ENCODE peak calls at places on chromosomes 11 and 22, in five cellular contexts. X is astrocyte of the spinal cord, U is right atrium auricular region, C is endothelial cell, T is IMR-90. K is an unnamed sample.

GRCh38 chr11:37552284-37552683 is 954.2 kb upstream of the RAG2 start:
- DNase-seq in X (no peak), U (no peak), C (no peak), T (no peak), K (no peak)

GRCh38 chr22:32818446-32819115 is 17.1 kb downstream of the TIMP3 start:
- DNase-seq in X (no peak), U (no peak), C (no peak), T (no peak), K (no peak)

GRCh38 chr22:17851754-17852153 is 77.5 kb upstream of the BID start:
- DNase-seq in X (no peak), U (peak), C (no peak), T (no peak), K (no peak)

GRCh38 chr22:37491559-37492427 is 5.6 kb upstream of the MFNG start:
- DNase-seq in X (no peak), U (no peak), C (no peak), T (no peak), K (no peak)

GRCh38 chr11:75453916-75454655 is 21.1 kb upstream of the KLHL35 start:
- DNase-seq in X (peak), U (no peak), C (no peak), T (peak), K (peak)

GRCh38 chr11:8768625-8769333 is 86.2 kb downstream of the RPL27A start:
- DNase-seq in X (peak), U (no peak), C (no peak), T (peak), K (peak)

GRCh38 chr11:13343931-13344717 is 66.5 kb downstream of the BMAL1 start:
- DNase-seq in X (peak), U (peak), C (peak), T (peak), K (peak)

GRCh38 chr11:75389925-75390324 is 9.4 kb upstream of the RPS3 start:
- DNase-seq in X (no peak), U (no peak), C (no peak), T (no peak), K (no peak)

GRCh38 chr11:119347242-119347641 is 737 bp upstream of the MFRP start:
- DNase-seq in X (no peak), U (no peak), C (no peak), T (no peak), K (no peak)

GRCh38 chr22:30566125-30566524 is 8.3 kb downstream of the GAL3ST1 start:
- DNase-seq in X (no peak), U (no peak), C (no peak), T (no peak), K (no peak)

GRCh38 chr22:29799217-29799680 is 32.1 kb downstream of the UQCR10 start:
- DNase-seq in X (peak), U (peak), C (no peak), T (peak), K (peak)

GRCh38 chr11:65777241-65777640 is 3.5 kb downstream of the AP5B1 start:
- DNase-seq in X (no peak), U (peak), C (no peak), T (no peak), K (no peak)

GRCh38 chr11:73402834-73403185 is 26.6 kb downstream of the RELT start:
- DNase-seq in X (peak), U (no peak), C (no peak), T (no peak), K (no peak)
- TF ChIP-seq CTCF in X (peak), U (no peak), C (no peak), T (peak), K (peak)

GRCh38 chr22:47014636-47014930 is 252.1 kb downstream of the TBC1D22A start:
- DNase-seq in X (no peak), U (no peak), C (no peak), T (no peak), K (no peak)

GRCh38 chr22:47014946-47015345 is 252.5 kb downstream of the TBC1D22A start:
- DNase-seq in X (no peak), U (no peak), C (no peak), T (no peak), K (no peak)

GRCh38 chr22:47011131-47011854 is 248.8 kb downstream of the TBC1D22A start:
- DNase-seq in X (no peak), U (no peak), C (no peak), T (no peak), K (no peak)

GRCh38 chr22:47013861-47014635 is 251.6 kb downstream of the TBC1D22A start:
- DNase-seq in X (no peak), U (no peak), C (no peak), T (no peak), K (no peak)

GRCh38 chr22:47012589-47013365 is 250.3 kb downstream of the TBC1D22A start:
- DNase-seq in X (peak), U (no peak), C (no peak), T (peak), K (peak)
- TF ChIP-seq CTCF in X (peak), U (no peak), C (peak), T (peak), K (peak)

GRCh38 chr22:21643533-21644357 is 1.6 kb downstream of the SDF2L1 start:
- DNase-seq in X (no peak), U (no peak), C (no peak), T (no peak), K (no peak)
- TF ChIP-seq CTCF in X (peak), U (no peak), C (no peak), T (no peak), K (no peak)

GRCh38 chr11:76977791-76978190 is 56.4 kb upstream of the B3GNT6 start:
- DNase-seq in X (no peak), U (no peak), C (no peak), T (no peak), K (no peak)

GRCh38 chr11:76978818-76979217 is 55.4 kb upstream of the B3GNT6 start:
- DNase-seq in X (no peak), U (no peak), C (no peak), T (no peak), K (no peak)

GRCh38 chr11:76978239-76978638 is 56.0 kb upstream of the B3GNT6 start:
- DNase-seq in X (no peak), U (no peak), C (no peak), T (no peak), K (no peak)

GRCh38 chr11:76984741-76985140 is 49.5 kb upstream of the B3GNT6 start:
- DNase-seq in X (no peak), U (no peak), C (no peak), T (no peak), K (no peak)

GRCh38 chr11:76980196-76980595 is 54.0 kb upstream of the B3GNT6 start:
- DNase-seq in X (no peak), U (no peak), C (no peak), T (no peak), K (no peak)
- TF ChIP-seq CTCF in X (no peak), U (no peak), C (no peak), T (no peak), K (no peak)

GRCh38 chr11:33869511-33870422 is 22.1 kb downstream of the LMO2 start:
- DNase-seq in X (peak), U (no peak), C (peak), T (peak), K (peak)
- TF ChIP-seq CTCF in X (no peak), U (no peak), C (no peak), T (no peak), K (no peak)

DNA sequence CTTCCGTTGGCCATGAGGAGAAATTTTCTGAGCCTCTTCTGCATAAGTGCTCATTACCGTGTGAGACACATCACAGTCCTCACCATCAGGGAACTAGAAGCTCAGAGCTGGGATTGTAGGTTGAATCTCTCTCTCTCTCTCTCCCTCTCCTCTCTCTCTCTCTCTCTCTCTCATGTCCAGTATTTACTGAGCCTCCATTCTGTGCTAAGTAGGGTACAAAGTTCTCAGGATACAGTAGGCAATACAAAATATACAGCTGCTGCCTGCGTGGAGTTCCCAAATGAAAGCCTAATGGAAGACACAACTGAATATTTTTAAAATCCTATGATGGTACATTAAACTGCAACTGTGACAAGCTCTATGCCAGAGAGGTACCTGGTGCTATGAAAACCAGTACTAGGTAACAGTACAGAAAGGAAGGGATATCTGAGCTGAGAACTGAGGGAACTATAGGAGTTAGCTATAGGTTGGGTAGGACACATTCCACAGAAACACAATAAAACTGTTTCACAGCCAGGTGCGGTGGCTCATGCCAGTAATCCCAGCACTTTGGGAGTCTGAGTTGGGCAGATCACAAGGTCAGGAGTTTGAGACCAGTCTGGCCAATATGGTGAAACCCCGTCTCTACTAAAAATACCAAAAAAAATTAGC is 9.6 kb upstream of the PRG2 start:
- DNase-seq in X (no peak), U (no peak), C (no peak), T (no peak), K (no peak)
- TF ChIP-seq CTCF in X (no peak), U (no peak), C (no peak), T (no peak), K (no peak)

DNA sequence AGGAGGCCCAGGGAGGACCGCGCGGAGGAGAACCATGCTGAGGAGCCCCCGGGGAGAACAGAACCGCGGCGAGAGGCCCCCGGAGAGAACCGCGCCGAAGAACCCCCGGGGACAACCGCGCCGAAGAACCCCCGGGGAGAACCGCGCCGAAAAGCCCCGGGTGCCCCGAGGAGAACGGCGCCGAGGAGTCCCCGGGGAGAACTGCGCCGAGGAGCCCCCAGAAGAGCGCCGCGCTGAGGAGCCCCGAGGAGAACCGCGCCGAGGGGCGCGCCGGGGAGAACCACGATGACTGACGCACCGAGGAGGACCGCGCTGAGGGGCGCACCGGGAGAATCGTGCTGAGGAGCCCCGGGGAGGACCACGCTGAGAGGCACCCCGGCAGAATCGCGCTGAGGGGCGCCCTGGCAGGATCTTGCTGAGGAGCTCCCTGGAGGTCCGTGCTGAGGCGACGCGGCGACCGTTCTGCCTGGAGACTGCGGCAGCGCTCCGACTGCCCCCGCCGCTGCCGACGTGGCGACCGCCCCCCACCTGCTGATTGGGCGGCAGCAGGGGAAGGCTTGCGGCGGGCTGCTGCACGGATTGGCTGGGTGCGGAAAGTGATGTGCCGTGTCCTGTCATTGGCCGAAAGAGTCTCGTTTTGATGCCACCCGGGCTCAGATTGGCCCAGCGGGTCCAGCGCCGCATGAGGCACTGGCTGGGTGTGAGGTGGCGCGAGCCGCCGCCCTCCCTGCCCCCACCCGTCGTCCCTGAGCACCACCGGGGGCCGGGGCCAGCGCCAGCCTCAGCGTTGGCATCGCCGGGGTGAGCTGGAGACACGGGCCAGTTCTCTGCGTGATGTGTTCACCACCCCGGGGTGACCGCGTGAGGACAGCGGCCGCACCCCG is at the start of gene KCNQ1OT1:
- DNase-seq in X (peak), U (peak), C (peak), T (peak), K (peak)
- TF ChIP-seq CTCF in X (no peak), U (no peak), C (no peak), T (no peak), K (no peak)

DNA sequence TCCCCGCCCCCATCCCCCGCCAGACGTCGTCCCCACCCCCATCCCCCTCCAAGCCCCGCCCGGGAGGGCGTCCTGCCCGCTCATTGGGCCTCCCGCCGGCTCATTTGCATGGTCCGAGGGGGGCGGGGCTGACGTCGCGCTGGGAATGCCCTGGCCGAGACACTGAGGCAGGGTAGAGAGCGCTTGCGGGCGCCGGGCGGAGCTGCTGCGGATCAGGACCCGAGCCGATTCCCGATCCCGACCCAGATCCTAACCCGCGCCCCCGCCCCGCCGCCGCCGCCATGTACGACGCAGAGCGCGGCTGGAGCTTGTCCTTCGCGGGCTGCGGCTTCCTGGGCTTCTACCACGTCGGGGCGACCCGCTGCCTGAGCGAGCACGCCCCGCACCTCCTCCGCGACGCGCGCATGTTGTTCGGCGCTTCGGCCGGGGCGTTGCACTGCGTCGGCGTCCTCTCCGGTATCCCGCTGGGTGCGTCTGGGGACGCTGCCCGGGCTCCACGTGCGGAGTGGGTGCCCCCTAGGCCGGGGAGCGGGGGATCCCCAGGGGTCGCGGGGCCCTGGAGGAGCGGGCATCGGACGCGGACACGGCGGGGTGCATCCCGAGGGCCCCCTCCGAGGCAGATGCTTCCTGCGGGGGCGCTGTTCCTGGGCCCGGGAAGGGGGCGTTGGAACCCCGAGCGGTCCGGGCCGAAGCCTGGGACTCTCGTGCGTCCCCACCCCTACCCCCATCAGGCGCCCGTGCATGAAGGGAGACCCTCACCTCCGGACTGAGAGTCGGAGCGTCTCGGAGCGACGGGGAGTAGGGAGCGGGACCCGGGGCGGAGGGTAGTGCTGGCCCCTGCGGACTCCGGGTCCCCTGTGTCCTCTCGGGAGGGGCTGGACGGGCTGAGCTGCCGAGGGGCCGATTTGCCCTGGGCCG is at the start of gene PNPLA3:
- DNase-seq in X (peak), U (peak), C (peak), T (peak), K (peak)
- TF ChIP-seq CTCF in X (peak), U (no peak), C (no peak), T (peak), K (no peak)

GRCh38 chr11:32302826-32303225 is 132.5 kb downstream of the WT1 start:
- DNase-seq in X (no peak), U (no peak), C (no peak), T (no peak), K (no peak)

DNA sequence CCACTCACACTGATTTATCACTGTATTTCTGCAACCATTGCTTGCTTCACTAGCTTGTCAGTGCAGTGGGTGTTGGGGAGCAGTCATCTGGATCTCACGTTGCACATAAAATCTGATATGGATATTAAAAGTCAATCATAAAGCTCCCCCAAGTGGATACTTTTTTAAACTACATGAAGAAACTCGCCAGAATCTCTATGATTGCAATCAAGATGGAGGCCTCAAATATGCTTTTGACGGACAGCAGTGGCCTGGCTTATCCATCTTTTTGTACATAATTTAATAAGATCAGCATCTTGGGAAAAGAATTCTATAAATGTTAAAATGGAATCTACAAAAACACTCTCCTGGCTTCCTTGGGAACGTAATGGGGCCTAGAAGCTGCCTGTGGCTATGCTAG is 137.7 kb downstream of the WT1 start:
- DNase-seq in X (peak), U (no peak), C (no peak), T (peak), K (peak)
- TF ChIP-seq CTCF in X (peak), U (peak), C (no peak), T (peak), K (peak)

DNA sequence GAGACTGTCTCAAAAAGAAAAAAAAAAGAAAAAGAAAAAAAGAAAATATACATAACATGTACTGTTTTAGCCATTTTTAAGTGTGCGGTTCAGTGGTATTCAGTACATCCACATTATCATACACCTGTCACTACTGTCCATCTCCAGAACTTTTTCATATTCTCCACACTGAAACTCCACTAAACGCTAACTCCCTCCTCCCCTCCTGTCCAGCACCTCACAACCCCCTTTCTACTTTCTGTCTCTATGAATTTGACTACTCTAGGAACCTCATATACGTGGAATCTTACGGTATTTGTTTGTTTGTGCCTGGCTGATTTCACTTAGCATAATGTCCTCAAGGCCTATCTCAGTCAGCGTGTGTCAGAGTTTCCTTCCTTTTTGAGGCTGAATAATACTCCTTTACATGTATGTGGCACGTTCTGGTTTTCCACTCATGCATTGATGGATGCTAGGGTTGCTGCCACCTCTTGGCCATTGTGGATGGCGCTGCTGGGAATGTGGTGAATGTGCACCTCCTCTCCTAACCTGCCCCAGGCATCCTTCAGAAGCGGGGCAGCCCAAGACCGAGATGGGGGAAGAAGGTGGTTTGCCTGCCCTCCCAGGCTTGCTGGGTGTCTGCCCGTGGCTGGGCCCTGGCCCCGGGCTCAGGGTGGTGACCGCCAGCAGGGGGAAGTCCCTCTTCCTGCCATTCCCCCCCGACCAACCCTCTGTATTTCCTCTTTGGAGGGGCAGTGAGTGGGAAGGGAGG is 60.5 kb downstream of the BCR start:
- DNase-seq in X (no peak), U (no peak), C (no peak), T (no peak), K (no peak)
- TF ChIP-seq CTCF in X (peak), U (no peak), C (no peak), T (peak), K (no peak)

K was measured in fibroblast of lung.